ENCODE peak calls at places on chromosomes 4 and X, in ten cellular contexts. One of them, this sample, is unnamed.

GRCh38 chrX:47859686-47860085 is 23.0 kb downstream of the ZNF81 start:
- DNase-seq in pulmonary artery endothelial cell: no peak
- DNase-seq in fibroblast of pulmonary artery: no peak
- DNase-seq in NCI-H1417 treated with DMSO at 0.1 percent for 48 hours: no peak
- DNase-seq in NCI-H187: no peak
- DNase-seq in activated CD8-positive, alpha-beta memory T cell treated with anti-CD3 and anti-CD28 coated beads for 1 hour: no peak
- DNase-seq in nucleus accumbens: no peak
- DNase-seq in GM12864: no peak
- DNase-seq in stimulated activated CD4-positive, alpha-beta T cell treated with anti-CD3 and anti-CD28 coated beads, Interleukin-2, amount 100 ng/mL, for 48 hours: no peak
- DNase-seq in naive B cell: no peak
- DNase-seq in this sample: no peak

GRCh38 chr4:39942507-39942906 is 35.2 kb downstream of the PDS5A start:
- DNase-seq in NCI-H1417 treated with DMSO at 0.1 percent for 48 hours: no peak
- DNase-seq in pulmonary artery endothelial cell: no peak
- DNase-seq in NCI-H187: no peak
- DNase-seq in naive B cell: no peak
- DNase-seq in nucleus accumbens: no peak
- DNase-seq in activated CD8-positive, alpha-beta memory T cell treated with anti-CD3 and anti-CD28 coated beads for 1 hour: no peak
- DNase-seq in stimulated activated CD4-positive, alpha-beta T cell treated with anti-CD3 and anti-CD28 coated beads, Interleukin-2, amount 100 ng/mL, for 48 hours: no peak
- DNase-seq in fibroblast of pulmonary artery: no peak
- DNase-seq in GM12864: no peak
- DNase-seq in this sample: no peak

GRCh38 chr4:140004580-140005314 is 149.2 kb downstream of the MAML3 start:
- DNase-seq in naive B cell: no peak
- DNase-seq in stimulated activated CD4-positive, alpha-beta T cell treated with anti-CD3 and anti-CD28 coated beads, Interleukin-2, amount 100 ng/mL, for 48 hours: no peak
- DNase-seq in GM12864: no peak
- DNase-seq in NCI-H187: no peak
- DNase-seq in nucleus accumbens: no peak
- DNase-seq in pulmonary artery endothelial cell: peak
- DNase-seq in fibroblast of pulmonary artery: peak
- DNase-seq in NCI-H1417 treated with DMSO at 0.1 percent for 48 hours: no peak
- DNase-seq in activated CD8-positive, alpha-beta memory T cell treated with anti-CD3 and anti-CD28 coated beads for 1 hour: no peak
- DNase-seq in this sample: no peak

GRCh38 chr4:165070560-165070959 is 16.9 kb downstream of the TRIM75 start:
- DNase-seq in activated CD8-positive, alpha-beta memory T cell treated with anti-CD3 and anti-CD28 coated beads for 1 hour: no peak
- DNase-seq in stimulated activated CD4-positive, alpha-beta T cell treated with anti-CD3 and anti-CD28 coated beads, Interleukin-2, amount 100 ng/mL, for 48 hours: no peak
- DNase-seq in NCI-H187: no peak
- DNase-seq in naive B cell: no peak
- DNase-seq in pulmonary artery endothelial cell: no peak
- DNase-seq in NCI-H1417 treated with DMSO at 0.1 percent for 48 hours: no peak
- DNase-seq in GM12864: no peak
- DNase-seq in nucleus accumbens: no peak
- DNase-seq in fibroblast of pulmonary artery: no peak
- DNase-seq in this sample: no peak

GRCh38 chr4:22099896-22100295 is 151.3 kb upstream of the KCNIP4 start:
- DNase-seq in NCI-H1417 treated with DMSO at 0.1 percent for 48 hours: no peak
- DNase-seq in nucleus accumbens: no peak
- DNase-seq in naive B cell: no peak
- DNase-seq in GM12864: no peak
- DNase-seq in stimulated activated CD4-positive, alpha-beta T cell treated with anti-CD3 and anti-CD28 coated beads, Interleukin-2, amount 100 ng/mL, for 48 hours: no peak
- DNase-seq in fibroblast of pulmonary artery: peak
- DNase-seq in pulmonary artery endothelial cell: no peak
- DNase-seq in activated CD8-positive, alpha-beta memory T cell treated with anti-CD3 and anti-CD28 coated beads for 1 hour: no peak
- DNase-seq in NCI-H187: no peak
- DNase-seq in this sample: no peak

GRCh38 chr4:142925161-142925560 is 79.1 kb upstream of the INPP4B start:
- DNase-seq in GM12864: no peak
- DNase-seq in NCI-H1417 treated with DMSO at 0.1 percent for 48 hours: no peak
- DNase-seq in fibroblast of pulmonary artery: no peak
- DNase-seq in pulmonary artery endothelial cell: no peak
- DNase-seq in naive B cell: no peak
- DNase-seq in NCI-H187: no peak
- DNase-seq in activated CD8-positive, alpha-beta memory T cell treated with anti-CD3 and anti-CD28 coated beads for 1 hour: no peak
- DNase-seq in stimulated activated CD4-positive, alpha-beta T cell treated with anti-CD3 and anti-CD28 coated beads, Interleukin-2, amount 100 ng/mL, for 48 hours: no peak
- DNase-seq in nucleus accumbens: no peak
- DNase-seq in this sample: no peak

GRCh38 chr4:95289028-95289634 is 259.6 kb downstream of the UNC5C start:
- DNase-seq in pulmonary artery endothelial cell: peak
- DNase-seq in fibroblast of pulmonary artery: peak
- DNase-seq in NCI-H187: no peak
- DNase-seq in stimulated activated CD4-positive, alpha-beta T cell treated with anti-CD3 and anti-CD28 coated beads, Interleukin-2, amount 100 ng/mL, for 48 hours: no peak
- DNase-seq in nucleus accumbens: no peak
- DNase-seq in NCI-H1417 treated with DMSO at 0.1 percent for 48 hours: no peak
- DNase-seq in naive B cell: no peak
- DNase-seq in GM12864: no peak
- DNase-seq in activated CD8-positive, alpha-beta memory T cell treated with anti-CD3 and anti-CD28 coated beads for 1 hour: no peak
- DNase-seq in this sample: peak

GRCh38 chr4:171644430-171645057 is 168.7 kb upstream of the GALNTL6 start:
- DNase-seq in NCI-H187: no peak
- DNase-seq in pulmonary artery endothelial cell: no peak
- DNase-seq in fibroblast of pulmonary artery: no peak
- DNase-seq in nucleus accumbens: no peak
- DNase-seq in activated CD8-positive, alpha-beta memory T cell treated with anti-CD3 and anti-CD28 coated beads for 1 hour: no peak
- DNase-seq in GM12864: peak
- DNase-seq in naive B cell: peak
- DNase-seq in NCI-H1417 treated with DMSO at 0.1 percent for 48 hours: no peak
- DNase-seq in stimulated activated CD4-positive, alpha-beta T cell treated with anti-CD3 and anti-CD28 coated beads, Interleukin-2, amount 100 ng/mL, for 48 hours: no peak
- DNase-seq in this sample: no peak

GRCh38 chr4:2069986-2070385 is 10.9 kb downstream of the NAT8L start:
- DNase-seq in NCI-H1417 treated with DMSO at 0.1 percent for 48 hours: no peak
- DNase-seq in GM12864: no peak
- DNase-seq in NCI-H187: no peak
- DNase-seq in pulmonary artery endothelial cell: no peak
- DNase-seq in activated CD8-positive, alpha-beta memory T cell treated with anti-CD3 and anti-CD28 coated beads for 1 hour: no peak
- DNase-seq in nucleus accumbens: no peak
- DNase-seq in fibroblast of pulmonary artery: no peak
- DNase-seq in naive B cell: no peak
- DNase-seq in stimulated activated CD4-positive, alpha-beta T cell treated with anti-CD3 and anti-CD28 coated beads, Interleukin-2, amount 100 ng/mL, for 48 hours: no peak
- DNase-seq in this sample: no peak

GRCh38 chr4:95124906-95125504 is 367.2 kb downstream of the BMPR1B start:
- DNase-seq in NCI-H1417 treated with DMSO at 0.1 percent for 48 hours: no peak
- DNase-seq in pulmonary artery endothelial cell: peak
- DNase-seq in stimulated activated CD4-positive, alpha-beta T cell treated with anti-CD3 and anti-CD28 coated beads, Interleukin-2, amount 100 ng/mL, for 48 hours: no peak
- DNase-seq in NCI-H187: no peak
- DNase-seq in naive B cell: no peak
- DNase-seq in activated CD8-positive, alpha-beta memory T cell treated with anti-CD3 and anti-CD28 coated beads for 1 hour: no peak
- DNase-seq in GM12864: no peak
- DNase-seq in nucleus accumbens: no peak
- DNase-seq in fibroblast of pulmonary artery: peak
- DNase-seq in this sample: peak

This sample was measured in OCI-LY7.